ENCODE peak calls at places on chromosome 4, in six cellular contexts. One of them, this sample, is unnamed.

GRCh38 chr4:6453688-6453990 is 18.8 kb downstream of the PPP2R2C start:
- DNase-seq in HepG2: no peak
- DNase-seq in GM12878: no peak
- DNase-seq in K562: no peak
- DNase-seq in GM12891: no peak
- DNase-seq in H1: no peak
- DNase-seq in this sample: no peak

GRCh38 chr4:134471569-134471968 is 270.0 kb upstream of the PABPC4L start:
- DNase-seq in H1: no peak
- DNase-seq in GM12891: no peak
- DNase-seq in K562: no peak
- DNase-seq in GM12878: no peak
- DNase-seq in HepG2: no peak
- DNase-seq in this sample: no peak

GRCh38 chr4:146495277-146495676 is 26.5 kb downstream of the SLC10A7 start:
- DNase-seq in HepG2: peak
- DNase-seq in GM12891: no peak
- DNase-seq in GM12878: no peak
- DNase-seq in K562: no peak
- DNase-seq in H1: no peak
- DNase-seq in this sample: no peak

GRCh38 chr4:47784222-47784621 is 53.6 kb downstream of the CORIN start:
- DNase-seq in HepG2: no peak
- DNase-seq in K562: no peak
- DNase-seq in GM12878: no peak
- DNase-seq in H1: no peak
- DNase-seq in GM12891: no peak
- DNase-seq in this sample: no peak

GRCh38 chr4:124183926-124184325 is 528.6 kb downstream of the ANKRD50 start:
- DNase-seq in K562: no peak
- DNase-seq in GM12878: no peak
- DNase-seq in GM12891: no peak
- DNase-seq in H1: no peak
- DNase-seq in HepG2: no peak
- DNase-seq in this sample: no peak

GRCh38 chr4:141548791-141549190 is 87.6 kb upstream of the IL15 start:
- DNase-seq in K562: no peak
- DNase-seq in HepG2: no peak
- DNase-seq in GM12878: no peak
- DNase-seq in H1: no peak
- DNase-seq in GM12891: no peak
- DNase-seq in this sample: no peak

GRCh38 chr4:8019396-8020365 is 80.0 kb upstream of the AFAP1 start:
- DNase-seq in K562: no peak
- DNase-seq in GM12878: no peak
- DNase-seq in GM12891: no peak
- DNase-seq in HepG2: no peak
- DNase-seq in H1: no peak
- DNase-seq in this sample: no peak

GRCh38 chr4:175953960-175954521 is 111.6 kb upstream of the WDR17 start:
- DNase-seq in GM12891: no peak
- DNase-seq in K562: no peak
- DNase-seq in H1: no peak
- DNase-seq in HepG2: no peak
- DNase-seq in GM12878: no peak
- DNase-seq in this sample: peak

GRCh38 chr4:90127706-90128345 is 632 bp downstream of the CCSER1 start:
- DNase-seq in HepG2: no peak
- DNase-seq in GM12891: no peak
- DNase-seq in H1: no peak
- DNase-seq in K562: no peak
- DNase-seq in GM12878: no peak
- DNase-seq in this sample: no peak

GRCh38 chr4:24013666-24014422 is 124.0 kb upstream of the PPARGC1A start:
- DNase-seq in HepG2: no peak
- DNase-seq in H1: no peak
- DNase-seq in GM12878: no peak
- DNase-seq in GM12891: no peak
- DNase-seq in K562: no peak
- DNase-seq in this sample: no peak

GRCh38 chr4:108560624-108561023 is 59.8 kb upstream of the RPL34 start:
- DNase-seq in HepG2: no peak
- DNase-seq in GM12878: no peak
- DNase-seq in H1: no peak
- DNase-seq in GM12891: no peak
- DNase-seq in K562: no peak
- DNase-seq in this sample: no peak

GRCh38 chr4:147340111-147340510 is 140.8 kb upstream of the EDNRA start:
- DNase-seq in GM12891: no peak
- DNase-seq in GM12878: no peak
- DNase-seq in HepG2: no peak
- DNase-seq in K562: no peak
- DNase-seq in H1: no peak
- DNase-seq in this sample: no peak

GRCh38 chr4:150952167-150952845 is 62.8 kb downstream of the LRBA start:
- DNase-seq in GM12891: no peak
- DNase-seq in GM12878: no peak
- DNase-seq in K562: peak
- DNase-seq in HepG2: no peak
- DNase-seq in H1: no peak
- DNase-seq in this sample: no peak

GRCh38 chr4:77310931-77311330 is 153.9 kb downstream of the CCNG2 start:
- DNase-seq in GM12878: no peak
- DNase-seq in H1: no peak
- DNase-seq in GM12891: no peak
- DNase-seq in HepG2: no peak
- DNase-seq in K562: no peak
- DNase-seq in this sample: no peak

GRCh38 chr4:169080970-169081369 is 70.9 kb upstream of the CBR4 start:
- DNase-seq in H1: no peak
- DNase-seq in K562: no peak
- DNase-seq in GM12878: no peak
- DNase-seq in GM12891: no peak
- DNase-seq in HepG2: no peak
- DNase-seq in this sample: no peak

GRCh38 chr4:121898150-121898549 is 27.9 kb upstream of the BBS7 start:
- DNase-seq in GM12878: no peak
- DNase-seq in H1: no peak
- DNase-seq in K562: no peak
- DNase-seq in HepG2: no peak
- DNase-seq in GM12891: no peak
- DNase-seq in this sample: no peak

GRCh38 chr4:33709247-33709646 is 2535.1 kb downstream of the ARAP2 start:
- DNase-seq in HepG2: no peak
- DNase-seq in GM12891: no peak
- DNase-seq in H1: no peak
- DNase-seq in K562: no peak
- DNase-seq in GM12878: no peak
- DNase-seq in this sample: no peak

GRCh38 chr4:8910822-8911310 is 39.2 kb upstream of the HMX1 start:
- DNase-seq in GM12878: no peak
- DNase-seq in K562: no peak
- DNase-seq in HepG2: no peak
- DNase-seq in GM12891: peak
- DNase-seq in H1: peak
- DNase-seq in this sample: peak

GRCh38 chr4:70704333-70705145 is 16.2 kb downstream of the UTP3 start:
- DNase-seq in H1: peak
- DNase-seq in GM12878: no peak
- DNase-seq in HepG2: peak
- DNase-seq in K562: peak
- DNase-seq in GM12891: peak
- DNase-seq in this sample: peak

GRCh38 chr4:67660418-67660817 is 40.5 kb downstream of the UBA6 start:
- DNase-seq in GM12891: no peak
- DNase-seq in GM12878: no peak
- DNase-seq in K562: no peak
- DNase-seq in H1: no peak
- DNase-seq in HepG2: no peak
- DNase-seq in this sample: no peak

GRCh38 chr4:25088342-25088952 is 57.7 kb upstream of the LGI2 start:
- DNase-seq in GM12891: peak
- DNase-seq in H1: no peak
- DNase-seq in HepG2: no peak
- DNase-seq in K562: peak
- DNase-seq in GM12878: no peak
- DNase-seq in this sample: no peak

GRCh38 chr4:113739197-113739596 is 22.3 kb downstream of the CAMK2D start:
- DNase-seq in H1: no peak
- DNase-seq in GM12878: no peak
- DNase-seq in HepG2: no peak
- DNase-seq in GM12891: no peak
- DNase-seq in K562: no peak
- DNase-seq in this sample: no peak

GRCh38 chr4:30543057-30543456 is 177.1 kb upstream of the PCDH7 start:
- DNase-seq in K562: no peak
- DNase-seq in HepG2: no peak
- DNase-seq in GM12891: no peak
- DNase-seq in GM12878: no peak
- DNase-seq in H1: no peak
- DNase-seq in this sample: no peak

GRCh38 chr4:173289351-173289725 is 44.8 kb downstream of the HMGB2 start:
- DNase-seq in HepG2: no peak
- DNase-seq in GM12878: no peak
- DNase-seq in K562: no peak
- DNase-seq in H1: no peak
- DNase-seq in GM12891: no peak
- DNase-seq in this sample: no peak

GRCh38 chr4:16607693-16608092 is 290.8 kb downstream of the LDB2 start:
- DNase-seq in H1: no peak
- DNase-seq in GM12878: no peak
- DNase-seq in K562: no peak
- DNase-seq in HepG2: no peak
- DNase-seq in GM12891: no peak
- DNase-seq in this sample: no peak

GRCh38 chr4:89482248-89482647 is 174.6 kb upstream of the GPRIN3 start:
- DNase-seq in GM12891: no peak
- DNase-seq in K562: peak
- DNase-seq in HepG2: peak
- DNase-seq in H1: no peak
- DNase-seq in GM12878: no peak
- DNase-seq in this sample: no peak

DNA sequence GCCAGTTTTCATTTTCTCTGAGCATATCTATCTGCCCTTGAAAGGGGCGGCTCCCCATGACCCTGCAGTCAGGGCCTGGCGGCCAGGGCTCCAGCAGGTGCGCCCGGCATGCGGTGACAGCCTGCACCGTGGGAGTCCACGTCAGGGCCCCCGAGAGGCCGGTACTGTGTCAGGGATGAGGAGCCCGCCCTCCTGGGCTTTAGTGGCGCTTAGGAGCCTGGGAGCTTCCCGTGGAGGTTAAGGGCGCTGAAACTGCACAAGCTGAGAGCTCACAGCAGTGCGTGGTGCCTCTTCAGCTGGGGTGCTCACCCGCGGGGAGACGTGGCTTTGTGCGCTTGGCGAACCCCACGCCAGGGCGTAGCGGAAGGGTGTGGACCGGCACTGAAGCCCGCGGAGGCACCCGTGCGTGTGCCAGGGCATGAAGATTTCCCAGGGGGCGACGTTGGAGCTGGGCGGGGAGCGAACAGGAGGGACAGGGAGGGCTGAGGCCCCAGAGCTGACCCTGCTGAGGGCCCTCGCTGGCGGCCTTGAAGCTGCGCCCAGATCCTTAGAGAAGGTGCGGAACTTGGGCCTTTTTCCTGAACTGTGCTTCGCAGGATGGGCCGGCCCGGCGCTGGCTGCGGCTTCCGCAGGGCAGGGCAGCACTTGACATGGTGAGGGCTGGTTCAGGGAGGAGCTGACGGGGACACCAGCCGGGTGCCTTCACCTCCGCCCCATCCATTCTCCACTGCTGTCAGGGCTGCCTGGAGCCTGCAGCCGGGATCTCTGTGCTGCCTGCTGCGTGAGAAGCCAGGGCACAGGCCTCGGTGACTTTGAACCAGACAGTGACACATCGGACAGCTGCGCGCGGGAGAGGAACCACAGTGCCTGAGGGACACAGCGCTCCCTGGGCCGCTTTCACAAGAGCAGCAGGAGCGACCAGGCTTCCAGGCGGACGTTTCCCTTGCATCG is 32.9 kb downstream of the HTT-AS start:
- DNase-seq in H1: peak
- DNase-seq in HepG2: peak
- DNase-seq in GM12891: no peak
- DNase-seq in K562: no peak
- DNase-seq in GM12878: no peak
- DNase-seq in this sample: peak
- TF ChIP-seq POLR2AphosphoS5 in H1: no peak
- TF ChIP-seq POLR2AphosphoS5 in HepG2: no peak
- TF ChIP-seq POLR2AphosphoS5 in GM12891: no peak
- TF ChIP-seq POLR2AphosphoS5 in K562: no peak
- TF ChIP-seq POLR2AphosphoS5 in GM12878: peak
- TF ChIP-seq POLR2AphosphoS5 in this sample: no peak

GRCh38 chr4:187544461-187545053 is 451.0 kb upstream of the ZFP42 start:
- DNase-seq in H1: no peak
- DNase-seq in K562: no peak
- DNase-seq in GM12878: no peak
- DNase-seq in HepG2: no peak
- DNase-seq in GM12891: no peak
- DNase-seq in this sample: no peak
- TF ChIP-seq TAF1 in H1: no peak
- TF ChIP-seq TAF1 in K562: no peak
- TF ChIP-seq TAF1 in GM12878: no peak
- TF ChIP-seq TAF1 in HepG2: no peak
- TF ChIP-seq TAF1 in GM12891: no peak
- TF ChIP-seq TAF1 in this sample: no peak

GRCh38 chr4:3465698-3466671 is 2.9 kb downstream of the DOK7 start:
- DNase-seq in GM12891: no peak
- DNase-seq in GM12878: no peak
- DNase-seq in H1: no peak
- DNase-seq in HepG2: peak
- DNase-seq in K562: peak
- DNase-seq in this sample: no peak

GRCh38 chr4:3463556-3464348 is 646 bp downstream of the DOK7 start:
- DNase-seq in HepG2: no peak
- DNase-seq in K562: no peak
- DNase-seq in GM12891: no peak
- DNase-seq in H1: no peak
- DNase-seq in GM12878: no peak
- DNase-seq in this sample: no peak

GRCh38 chr4:3464349-3464905 is 1.3 kb downstream of the DOK7 start:
- DNase-seq in GM12891: no peak
- DNase-seq in H1: no peak
- DNase-seq in HepG2: no peak
- DNase-seq in GM12878: no peak
- DNase-seq in K562: no peak
- DNase-seq in this sample: no peak

GRCh38 chr4:3466691-3467600 is 3.8 kb downstream of the DOK7 start:
- DNase-seq in K562: no peak
- DNase-seq in GM12891: no peak
- DNase-seq in HepG2: no peak
- DNase-seq in GM12878: no peak
- DNase-seq in H1: no peak
- DNase-seq in this sample: no peak

GRCh38 chr4:3464911-3465697 is 2.0 kb downstream of the DOK7 start:
- DNase-seq in HepG2: no peak
- DNase-seq in GM12878: no peak
- DNase-seq in H1: no peak
- DNase-seq in K562: no peak
- DNase-seq in GM12891: no peak
- DNase-seq in this sample: no peak
- TF ChIP-seq POLR2A in HepG2: no peak
- TF ChIP-seq POLR2A in GM12878: no peak
- TF ChIP-seq POLR2A in H1: no peak
- TF ChIP-seq POLR2A in K562: no peak
- TF ChIP-seq POLR2A in GM12891: no peak
- TF ChIP-seq POLR2A in this sample: no peak

GRCh38 chr4:156536661-156537060 is 434.9 kb downstream of the PDGFC start:
- DNase-seq in K562: no peak
- DNase-seq in HepG2: no peak
- DNase-seq in GM12891: no peak
- DNase-seq in GM12878: no peak
- DNase-seq in H1: no peak
- DNase-seq in this sample: no peak
- TF ChIP-seq POLR2AphosphoS5 in K562: no peak
- TF ChIP-seq POLR2AphosphoS5 in HepG2: no peak
- TF ChIP-seq POLR2AphosphoS5 in GM12891: no peak
- TF ChIP-seq POLR2AphosphoS5 in GM12878: no peak
- TF ChIP-seq POLR2AphosphoS5 in H1: no peak
- TF ChIP-seq POLR2AphosphoS5 in this sample: no peak

This sample was measured in GM12892.